ENCODE peak calls at places on chromosomes 5 and 9, in four cellular contexts. One of them, this sample, is unnamed.

GRCh38 chr9:25678846-25679360 is 659 bp upstream of the TUSC1 start:
- DNase-seq in activated naive CD8-positive, alpha-beta T cell treated with anti-CD3 and anti-CD28 coated beads, Interleukin-2, amount 50 U/mL, for 16 hours: no peak
- DNase-seq in dorsolateral prefrontal cortex: no peak
- DNase-seq in T-helper 2 cell: no peak
- DNase-seq in this sample: no peak

GRCh38 chr5:156147251-156147947 is 179.6 kb upstream of the SGCD start:
- DNase-seq in activated naive CD8-positive, alpha-beta T cell treated with anti-CD3 and anti-CD28 coated beads, Interleukin-2, amount 50 U/mL, for 16 hours: no peak
- DNase-seq in dorsolateral prefrontal cortex: no peak
- DNase-seq in T-helper 2 cell: no peak
- DNase-seq in this sample: no peak

GRCh38 chr9:88187631-88188030 is 49.4 kb upstream of the SPATA31C2 start:
- DNase-seq in activated naive CD8-positive, alpha-beta T cell treated with anti-CD3 and anti-CD28 coated beads, Interleukin-2, amount 50 U/mL, for 16 hours: no peak
- DNase-seq in dorsolateral prefrontal cortex: no peak
- DNase-seq in T-helper 2 cell: no peak
- DNase-seq in this sample: peak

GRCh38 chr5:109645591-109646236 is 44.0 kb upstream of the MAN2A1 start:
- DNase-seq in activated naive CD8-positive, alpha-beta T cell treated with anti-CD3 and anti-CD28 coated beads, Interleukin-2, amount 50 U/mL, for 16 hours: no peak
- DNase-seq in dorsolateral prefrontal cortex: peak
- DNase-seq in T-helper 2 cell: no peak
- DNase-seq in this sample: no peak

GRCh38 chr9:86766912-86767311 is 180.4 kb downstream of the GAS1 start:
- DNase-seq in activated naive CD8-positive, alpha-beta T cell treated with anti-CD3 and anti-CD28 coated beads, Interleukin-2, amount 50 U/mL, for 16 hours: no peak
- DNase-seq in dorsolateral prefrontal cortex: no peak
- DNase-seq in T-helper 2 cell: no peak
- DNase-seq in this sample: peak

GRCh38 chr5:149757956-149758355 is 27.8 kb downstream of the PPARGC1B start:
- DNase-seq in activated naive CD8-positive, alpha-beta T cell treated with anti-CD3 and anti-CD28 coated beads, Interleukin-2, amount 50 U/mL, for 16 hours: no peak
- DNase-seq in dorsolateral prefrontal cortex: no peak
- DNase-seq in T-helper 2 cell: no peak
- DNase-seq in this sample: no peak

GRCh38 chr9:123946257-123946855 is 16.4 kb upstream of the DENND1A start:
- DNase-seq in activated naive CD8-positive, alpha-beta T cell treated with anti-CD3 and anti-CD28 coated beads, Interleukin-2, amount 50 U/mL, for 16 hours: no peak
- DNase-seq in dorsolateral prefrontal cortex: no peak
- DNase-seq in T-helper 2 cell: no peak
- DNase-seq in this sample: no peak

GRCh38 chr5:133888625-133888991 is 79.8 kb downstream of the C5orf15 start:
- DNase-seq in activated naive CD8-positive, alpha-beta T cell treated with anti-CD3 and anti-CD28 coated beads, Interleukin-2, amount 50 U/mL, for 16 hours: no peak
- DNase-seq in dorsolateral prefrontal cortex: no peak
- DNase-seq in T-helper 2 cell: no peak
- DNase-seq in this sample: no peak

GRCh38 chr5:68187268-68188055 is 28.1 kb upstream of the PIK3R1 start:
- DNase-seq in activated naive CD8-positive, alpha-beta T cell treated with anti-CD3 and anti-CD28 coated beads, Interleukin-2, amount 50 U/mL, for 16 hours: no peak
- DNase-seq in dorsolateral prefrontal cortex: peak
- DNase-seq in T-helper 2 cell: no peak
- DNase-seq in this sample: no peak

GRCh38 chr5:172437445-172438303 is 16.7 kb downstream of the SH3PXD2B start:
- DNase-seq in activated naive CD8-positive, alpha-beta T cell treated with anti-CD3 and anti-CD28 coated beads, Interleukin-2, amount 50 U/mL, for 16 hours: no peak
- DNase-seq in dorsolateral prefrontal cortex: no peak
- DNase-seq in T-helper 2 cell: no peak
- DNase-seq in this sample: peak

GRCh38 chr9:124415102-124415851 is at the start of gene PSMB7:
- DNase-seq in activated naive CD8-positive, alpha-beta T cell treated with anti-CD3 and anti-CD28 coated beads, Interleukin-2, amount 50 U/mL, for 16 hours: peak
- DNase-seq in dorsolateral prefrontal cortex: peak
- DNase-seq in T-helper 2 cell: peak
- DNase-seq in this sample: peak

GRCh38 chr5:37722236-37723146 is 117.3 kb downstream of the GDNF start:
- DNase-seq in activated naive CD8-positive, alpha-beta T cell treated with anti-CD3 and anti-CD28 coated beads, Interleukin-2, amount 50 U/mL, for 16 hours: no peak
- DNase-seq in dorsolateral prefrontal cortex: no peak
- DNase-seq in T-helper 2 cell: no peak
- DNase-seq in this sample: peak

GRCh38 chr9:132192728-132193127 is 30.9 kb downstream of the NTNG2 start:
- DNase-seq in activated naive CD8-positive, alpha-beta T cell treated with anti-CD3 and anti-CD28 coated beads, Interleukin-2, amount 50 U/mL, for 16 hours: no peak
- DNase-seq in dorsolateral prefrontal cortex: peak
- DNase-seq in T-helper 2 cell: no peak
- DNase-seq in this sample: no peak

GRCh38 chr5:172713113-172713808 is 57.7 kb downstream of the DUSP1 start:
- DNase-seq in activated naive CD8-positive, alpha-beta T cell treated with anti-CD3 and anti-CD28 coated beads, Interleukin-2, amount 50 U/mL, for 16 hours: peak
- DNase-seq in dorsolateral prefrontal cortex: peak
- DNase-seq in T-helper 2 cell: peak
- DNase-seq in this sample: no peak

GRCh38 chr5:116930628-116931027 is 356.0 kb upstream of the SEMA6A start:
- DNase-seq in activated naive CD8-positive, alpha-beta T cell treated with anti-CD3 and anti-CD28 coated beads, Interleukin-2, amount 50 U/mL, for 16 hours: no peak
- DNase-seq in dorsolateral prefrontal cortex: no peak
- DNase-seq in T-helper 2 cell: no peak
- DNase-seq in this sample: no peak

This sample was measured in foreskin fibroblast.